ENCODE peak calls at places on chromosome 19, in four cellular contexts. U, T, Q and B are unnamed samples.

GRCh38 chr19:12935071-12935470 is 1.6 kb upstream of the FARSA start:
- DNase-seq in Q (no peak), T (no peak), U (no peak), B (no peak)

GRCh38 chr19:36775768-36776167 is 3.2 kb upstream of the ZNF850 start:
- DNase-seq in Q (no peak), U (no peak), T (no peak), B (peak)

GRCh38 chr19:46718934-46719551 is 2.1 kb upstream of the PRKD2 start:
- DNase-seq in Q (peak), U (no peak), T (no peak), B (peak)

GRCh38 chr19:50003810-50004419 is 21.3 kb downstream of the VRK3 start:
- DNase-seq in T (no peak), U (no peak), Q (peak), B (peak)

GRCh38 chr19:38310279-38310670 is 5.5 kb downstream of the YIF1B start:
- DNase-seq in Q (no peak), T (no peak), U (no peak), B (no peak)

GRCh38 chr19:18493440-18494266 is 28.2 kb downstream of the ELL start:
- DNase-seq in Q (no peak), T (no peak), U (no peak), B (peak)

GRCh38 chr19:29665826-29666633 is 769 bp downstream of the PLEKHF1 start:
- DNase-seq in U (peak), Q (no peak), T (no peak), B (peak)

GRCh38 chr19:38849746-38850230 is at the start of gene HNRNPL:
- DNase-seq in Q (peak), U (no peak), T (peak), B (peak)

GRCh38 chr19:10701955-10702307 is 692 bp downstream of the QTRT1 start:
- DNase-seq in T (peak), Q (peak), U (no peak), B (peak)

GRCh38 chr19:44694184-44694579 is 4.8 kb upstream of the CEACAM16 start:
- DNase-seq in T (no peak), Q (no peak), U (no peak), B (peak)

GRCh38 chr19:10553943-10554381 is 10.3 kb downstream of the ATG4D start:
- DNase-seq in U (no peak), T (no peak), Q (peak), B (peak)

GRCh38 chr19:22545751-22546150 is 88.4 kb upstream of the ZNF492 start:
- DNase-seq in T (peak), U (no peak), Q (no peak), B (no peak)

GRCh38 chr19:29581398-29581797 is 24.7 kb upstream of the POP4 start:
- DNase-seq in U (no peak), Q (no peak), T (no peak), B (no peak)

DNA sequence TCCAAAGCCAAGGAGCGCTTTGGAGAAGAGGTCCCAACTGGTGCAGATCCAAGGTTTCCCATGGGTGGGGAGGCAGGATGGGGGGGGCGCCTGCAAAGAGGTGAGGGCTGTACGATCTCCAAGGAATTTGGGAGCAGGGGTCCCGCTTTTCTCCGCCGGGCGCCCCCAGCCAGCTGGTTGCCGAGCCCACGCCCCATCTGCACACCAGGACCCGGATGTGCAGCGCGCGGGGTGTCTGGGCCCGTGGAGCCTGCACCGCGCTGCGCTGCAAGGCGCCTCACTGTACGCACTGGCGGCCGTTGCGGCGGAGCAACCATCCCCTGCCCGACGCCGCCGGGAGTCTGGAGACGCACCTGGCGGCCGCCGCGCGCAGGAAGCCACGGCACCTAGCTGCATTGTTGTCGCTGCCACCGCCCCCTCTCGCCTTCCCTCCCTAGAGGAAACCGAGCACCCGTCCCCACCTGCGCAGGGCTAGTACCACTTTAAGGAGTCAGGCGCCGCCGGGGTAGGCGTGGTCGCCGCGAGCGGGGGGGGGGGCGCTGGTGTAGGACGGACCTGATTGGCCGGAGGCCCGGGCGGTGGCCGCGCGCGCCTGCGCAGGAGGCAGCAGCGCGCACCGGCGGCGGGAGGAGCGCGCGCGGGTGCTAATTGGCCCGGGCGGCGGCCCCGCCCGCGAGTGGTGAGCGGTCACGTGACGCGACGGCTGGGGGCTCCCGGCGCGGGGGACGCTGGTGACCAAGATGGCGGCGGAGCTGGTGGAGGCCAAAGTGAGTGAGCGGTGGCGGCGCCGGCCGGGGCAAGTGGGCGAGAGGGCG is at the start of gene PIAS4:
- DNase-seq in T (peak), Q (peak), U (peak), B (peak)
- TF ChIP-seq CTCF in T (no peak), Q (no peak), U (no peak), B (no peak)

GRCh38 chr19:5369962-5370367 is 29.4 kb upstream of the PTPRS start:
- DNase-seq in T (peak), Q (peak), U (no peak), B (peak)
- TF ChIP-seq CTCF in T (peak), Q (peak), U (peak), B (peak)

GRCh38 chr19:42283248-42284065 is 14.4 kb downstream of the CIC start:
- DNase-seq in Q (peak), U (peak), T (peak), B (peak)
- TF ChIP-seq CTCF in Q (no peak), U (no peak), T (no peak), B (no peak)

GRCh38 chr19:17436874-17437267 is 11.6 kb downstream of the TMEM221 start:
- DNase-seq in T (no peak), Q (no peak), U (no peak), B (peak)

GRCh38 chr19:17436094-17436873 is 12.2 kb downstream of the TMEM221 start:
- DNase-seq in T (no peak), Q (no peak), U (no peak), B (peak)

GRCh38 chr19:17445526-17446165 is 2.8 kb downstream of the TMEM221 start:
- DNase-seq in U (no peak), Q (no peak), T (no peak), B (peak)

DNA sequence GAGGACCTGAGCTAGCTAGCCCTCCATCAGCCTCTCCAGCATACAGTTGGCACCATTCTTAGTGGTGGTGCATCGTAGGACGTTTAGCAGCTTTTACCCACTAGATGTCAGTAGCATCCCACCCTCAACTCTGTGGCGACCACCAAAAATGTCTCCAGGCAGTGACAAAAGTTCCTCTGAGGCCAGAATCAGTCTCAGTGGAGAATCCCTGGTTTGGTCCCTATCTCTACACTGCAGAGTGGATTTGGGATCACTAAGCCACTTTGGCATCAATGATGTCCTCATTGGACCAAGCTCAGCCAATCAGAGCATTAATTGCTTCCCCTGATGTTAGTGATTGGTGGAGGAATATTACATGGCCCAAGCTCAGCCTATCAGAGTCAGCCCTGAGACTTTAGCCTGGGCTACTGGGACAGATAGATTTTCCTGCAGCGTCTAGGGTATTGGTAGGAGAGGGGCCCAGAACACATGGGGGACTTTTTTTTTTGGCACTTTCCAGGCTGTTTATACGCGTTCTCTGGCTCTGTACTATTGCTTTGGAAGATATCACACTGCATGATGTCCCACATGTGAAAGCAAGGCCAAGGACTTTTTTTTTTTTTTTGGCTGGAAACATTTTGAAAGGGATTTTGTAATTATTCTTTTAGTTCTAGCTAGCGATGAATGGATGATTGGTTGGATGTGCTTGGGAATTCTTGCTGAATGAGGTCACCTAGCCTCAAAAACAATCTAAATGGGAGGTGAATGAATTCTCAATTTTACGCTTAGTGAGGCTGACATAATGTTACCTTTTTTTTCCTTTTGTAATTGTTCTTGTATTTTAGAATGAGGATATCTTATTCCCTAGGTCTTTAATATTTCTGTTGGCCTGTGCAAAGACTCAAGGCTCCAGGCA is 7.0 kb downstream of the TMEM221 start:
- DNase-seq in U (no peak), T (peak), Q (no peak), B (peak)
- TF ChIP-seq CTCF in U (peak), T (no peak), Q (peak), B (peak)

DNA sequence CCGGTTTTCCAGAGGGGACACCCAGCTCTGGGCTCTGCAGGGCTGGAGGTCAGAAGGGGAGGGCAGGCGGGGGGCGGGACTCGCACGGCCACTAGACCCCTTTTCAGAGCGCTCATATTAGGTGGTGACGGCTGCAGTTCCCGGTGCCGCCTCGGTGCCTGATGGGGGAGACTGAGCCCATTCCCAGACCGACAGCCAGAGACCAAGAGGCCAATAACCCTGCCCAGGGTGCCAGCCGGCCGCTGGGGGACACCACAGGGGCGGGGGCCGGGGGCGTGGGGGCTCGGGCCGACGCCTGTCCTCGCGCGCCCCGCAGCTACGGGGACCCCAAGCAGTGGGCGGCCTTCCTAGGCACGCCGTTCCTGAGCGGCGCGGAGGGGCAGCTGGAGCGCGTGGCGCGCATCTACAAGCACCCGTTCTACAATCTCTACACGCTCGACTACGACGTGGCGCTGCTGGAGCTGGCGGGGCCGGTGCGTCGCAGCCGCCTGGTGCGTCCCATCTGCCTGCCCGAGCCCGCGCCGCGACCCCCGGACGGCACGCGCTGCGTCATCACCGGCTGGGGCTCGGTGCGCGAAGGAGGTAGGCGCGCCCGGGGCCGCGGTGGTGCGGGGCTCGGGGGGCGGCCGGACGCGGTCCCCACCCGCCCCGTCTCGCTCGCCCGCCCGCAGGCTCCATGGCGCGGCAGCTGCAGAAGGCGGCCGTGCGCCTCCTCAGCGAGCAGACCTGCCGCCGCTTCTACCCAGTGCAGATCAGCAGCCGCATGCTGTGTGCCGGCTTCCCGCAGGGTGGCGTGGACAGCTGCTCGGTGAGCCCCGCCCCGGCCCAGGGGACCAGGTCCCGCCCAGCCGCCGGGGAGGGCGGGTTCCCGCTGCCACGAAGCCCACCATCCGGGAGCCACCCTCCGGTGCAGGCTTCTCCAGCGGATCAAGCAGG is 2.4 kb downstream of the TIMM13 start:
- DNase-seq in U (peak), T (peak), Q (no peak), B (peak)
- TF ChIP-seq CTCF in U (peak), T (peak), Q (no peak), B (no peak)

DNA sequence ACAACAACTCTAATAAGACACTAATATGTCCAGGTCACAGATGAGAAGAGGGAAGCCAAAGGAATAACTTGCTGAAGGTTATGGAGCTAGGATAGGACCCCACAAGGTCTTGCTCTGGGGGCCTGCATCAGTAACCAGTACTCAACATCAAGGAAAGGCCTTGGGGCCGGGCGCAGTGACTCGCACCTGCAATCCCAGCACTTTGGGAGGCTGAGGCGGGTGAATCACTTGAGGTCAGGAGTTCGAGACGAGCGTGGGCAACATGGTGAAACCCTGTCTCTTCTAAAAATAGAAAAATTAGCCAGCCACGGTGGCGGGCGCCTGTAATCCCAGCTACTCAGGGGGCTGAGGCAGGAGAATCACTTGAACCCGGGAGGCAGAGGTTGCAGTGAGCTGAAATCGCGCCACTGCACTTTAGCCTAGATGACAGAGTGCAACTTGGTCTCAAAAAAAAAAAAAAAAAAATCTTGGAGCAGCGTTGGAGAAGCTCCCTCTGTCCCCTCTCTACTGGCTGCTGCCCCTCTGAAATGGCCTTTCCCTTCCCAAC is 1.8 kb downstream of the LONP1 start:
- DNase-seq in U (no peak), Q (no peak), T (no peak), B (no peak)
- TF ChIP-seq CTCF in U (no peak), Q (no peak), T (no peak), B (no peak)

GRCh38 chr19:16527971-16528521 is 14.2 kb downstream of the CHERP start:
- DNase-seq in Q (no peak), U (no peak), T (peak), B (peak)
- TF ChIP-seq CTCF in Q (peak), U (peak), T (peak), B (peak)